ENCODE peak calls at places on chromosome 2, in seven cellular contexts. R is HepG2, Q is K562, L is HCT116, N is GM12878, E is H1, S is SK-N-SH. T is an unnamed sample.
A peak's percentile ranks its signal among the peaks of the same experiment; 100 is the strongest.

GRCh38 chr2:75224636-75225094 is 25.3 kb upstream of the TACR1 start:
- DNase-seq in R (no peak), Q (no peak), L (no peak), N (no peak), E (no peak), S (peak; percentile 28), T (no peak)

GRCh38 chr2:110167326-110167955 is 37.4 kb downstream of the NPHP1 start:
- DNase-seq in R (no peak), Q (no peak), L (no peak), N (no peak), E (no peak), S (no peak), T (no peak)

GRCh38 chr2:48607307-48608014 is 10.2 kb upstream of the GTF2A1L start:
- DNase-seq in R (no peak), Q (peak; percentile 17), L (peak; percentile 68), N (no peak), E (no peak), S (no peak), T (peak; percentile 26)

GRCh38 chr2:182672471-182673165 is 43.4 kb upstream of the DNAJC10 start:
- DNase-seq in R (no peak), Q (no peak), L (peak; percentile 23), N (no peak), E (no peak), S (no peak), T (no peak)

GRCh38 chr2:212997526-212998020 is 153.8 kb downstream of the IKZF2 start:
- DNase-seq in R (no peak), Q (no peak), L (no peak), N (no peak), E (no peak), S (no peak), T (no peak)

GRCh38 chr2:19488009-19488691 is 129.7 kb upstream of the OSR1 start:
- DNase-seq in R (peak; percentile 88), Q (no peak), L (peak; percentile 95), N (no peak), E (no peak), S (no peak), T (no peak)

GRCh38 chr2:72118386-72118785 is 29.3 kb downstream of the CYP26B1 start:
- DNase-seq in R (no peak), Q (no peak), L (no peak), N (no peak), E (no peak), S (no peak), T (no peak)

GRCh38 chr2:163657257-163657656 is 78.6 kb downstream of the FIGN start:
- DNase-seq in R (no peak), Q (no peak), L (no peak), N (no peak), E (no peak), S (no peak), T (no peak)

GRCh38 chr2:27711804-27712203 is 48.1 kb downstream of the SLC4A1AP start:
- DNase-seq in R (no peak), Q (no peak), L (no peak), N (no peak), E (no peak), S (no peak), T (no peak)

GRCh38 chr2:15842771-15843666 is 97.3 kb upstream of the MYCN start:
- DNase-seq in R (no peak), Q (no peak), L (no peak), N (no peak), E (no peak), S (peak; percentile 96), T (no peak)

GRCh38 chr2:158753561-158754302 is 41.4 kb upstream of the DAPL1 start:
- DNase-seq in R (peak; percentile 62), Q (peak; percentile 84), L (peak; percentile 48), N (no peak), E (peak; percentile 56), S (peak; percentile 71), T (peak; percentile 70)

GRCh38 chr2:110149330-110150220 is 34.0 kb upstream of the MALL start:
- DNase-seq in R (no peak), Q (no peak), L (peak; percentile 85), N (no peak), E (no peak), S (no peak), T (no peak)

GRCh38 chr2:41859615-41860014 is 188.2 kb upstream of the PKDCC start:
- DNase-seq in R (no peak), Q (no peak), L (no peak), N (no peak), E (no peak), S (no peak), T (no peak)

GRCh38 chr2:10184421-10184820 is 61.9 kb downstream of the RRM2 start:
- DNase-seq in R (no peak), Q (no peak), L (no peak), N (no peak), E (no peak), S (peak; percentile 27), T (no peak)

GRCh38 chr2:147098946-147099345 is 745.9 kb upstream of the ACVR2A start:
- DNase-seq in R (no peak), Q (no peak), L (no peak), N (no peak), E (no peak), S (no peak), T (no peak)

GRCh38 chr2:23617167-23617787 is 232.3 kb downstream of the KLHL29 start:
- DNase-seq in R (no peak), Q (no peak), L (no peak), N (no peak), E (no peak), S (no peak), T (no peak)

GRCh38 chr2:51535763-51536162 is 503.8 kb upstream of the NRXN1 start:
- DNase-seq in R (no peak), Q (no peak), L (no peak), N (no peak), E (no peak), S (no peak), T (no peak)

GRCh38 chr2:239275871-239276812 is 124.7 kb downstream of the HDAC4 start:
- DNase-seq in R (no peak), Q (peak; percentile 39), L (no peak), N (no peak), E (no peak), S (peak; percentile 90), T (no peak)

GRCh38 chr2:45588158-45588829 is 22.8 kb downstream of the SRBD1 start:
- DNase-seq in R (no peak), Q (no peak), L (no peak), N (no peak), E (no peak), S (no peak), T (no peak)

GRCh38 chr2:45583989-45584388 is 27.1 kb downstream of the SRBD1 start:
- DNase-seq in R (no peak), Q (no peak), L (no peak), N (no peak), E (no peak), S (no peak), T (no peak)

GRCh38 chr2:45582522-45582921 is 28.5 kb downstream of the SRBD1 start:
- DNase-seq in R (no peak), Q (no peak), L (no peak), N (no peak), E (no peak), S (no peak), T (no peak)

GRCh38 chr2:45586600-45586999 is 24.5 kb downstream of the SRBD1 start:
- DNase-seq in R (no peak), Q (no peak), L (no peak), N (no peak), E (no peak), S (no peak), T (no peak)

DNA sequence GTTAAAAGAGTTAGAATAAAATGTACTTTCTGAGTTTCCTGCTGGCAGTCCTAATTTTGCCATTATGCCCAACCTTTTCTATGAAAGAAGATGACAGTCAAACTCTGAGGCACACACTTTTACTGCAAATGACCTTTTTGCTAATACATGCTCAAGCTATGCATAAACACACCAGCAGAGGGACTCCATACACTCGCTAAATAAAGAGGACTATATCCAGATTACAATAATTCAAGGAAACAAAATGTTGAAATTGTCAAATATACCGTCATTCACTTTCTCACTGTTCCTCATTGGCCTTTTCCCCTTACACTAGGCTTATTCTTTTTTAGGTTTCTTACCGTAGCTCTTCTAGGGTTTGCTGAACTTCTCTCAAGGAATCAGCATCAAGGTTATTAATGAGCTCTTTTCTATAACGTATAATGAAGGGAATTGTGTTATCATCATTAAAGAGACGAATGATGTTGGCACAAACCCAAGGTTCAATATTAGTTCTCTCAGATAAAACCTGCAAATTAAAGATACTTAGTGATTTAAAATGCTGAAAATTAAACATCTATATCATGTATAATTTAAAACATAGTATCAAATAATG is 25.7 kb downstream of the SRBD1 start:
- DNase-seq in R (peak; percentile 50), Q (no peak), L (peak; percentile 26), N (no peak), E (no peak), S (peak; percentile 41), T (peak; percentile 2)
- TF ChIP-seq JUND in R (no peak), Q (no peak), L (no peak), N (no peak), E (no peak), S (no peak), T (no peak)

DNA sequence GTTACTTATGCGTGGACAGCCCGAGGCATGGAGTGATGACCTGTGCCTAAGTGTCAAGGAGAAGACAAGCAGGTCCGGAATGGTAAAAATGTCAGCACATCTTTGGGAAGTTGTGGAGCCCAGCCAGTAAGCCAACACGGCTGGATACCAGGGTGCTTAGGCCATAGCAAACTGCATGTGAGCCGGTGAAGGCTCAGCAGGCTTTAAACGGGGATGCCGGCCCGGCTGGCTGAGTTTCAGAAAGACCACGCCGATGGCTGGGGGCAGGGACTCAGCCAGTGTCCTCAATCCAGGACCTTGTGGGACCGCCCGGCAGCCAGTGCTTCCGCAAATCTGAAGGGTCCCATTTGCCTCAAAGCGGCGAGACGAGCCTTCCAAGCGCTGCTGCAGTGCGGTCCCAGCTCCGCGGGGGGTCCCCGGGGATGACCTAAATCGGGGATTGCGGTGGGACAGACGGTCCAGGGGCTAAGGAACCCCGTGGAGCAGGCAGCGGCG is 946 bp upstream of the AGAP1 start:
- DNase-seq in R (no peak), Q (no peak), L (no peak), N (no peak), E (peak; percentile 68), S (no peak), T (no peak)
- TF ChIP-seq JUND in R (no peak), Q (no peak), L (no peak), N (no peak), E (no peak), S (no peak), T (no peak)

GRCh38 chr2:131418625-131419024 is 54.7 kb upstream of the RAB6D start:
- DNase-seq in R (no peak), Q (no peak), L (no peak), N (no peak), E (no peak), S (no peak), T (no peak)
- TF ChIP-seq JUND in R (no peak), Q (no peak), L (no peak), N (no peak), E (no peak), S (no peak), T (no peak)

DNA sequence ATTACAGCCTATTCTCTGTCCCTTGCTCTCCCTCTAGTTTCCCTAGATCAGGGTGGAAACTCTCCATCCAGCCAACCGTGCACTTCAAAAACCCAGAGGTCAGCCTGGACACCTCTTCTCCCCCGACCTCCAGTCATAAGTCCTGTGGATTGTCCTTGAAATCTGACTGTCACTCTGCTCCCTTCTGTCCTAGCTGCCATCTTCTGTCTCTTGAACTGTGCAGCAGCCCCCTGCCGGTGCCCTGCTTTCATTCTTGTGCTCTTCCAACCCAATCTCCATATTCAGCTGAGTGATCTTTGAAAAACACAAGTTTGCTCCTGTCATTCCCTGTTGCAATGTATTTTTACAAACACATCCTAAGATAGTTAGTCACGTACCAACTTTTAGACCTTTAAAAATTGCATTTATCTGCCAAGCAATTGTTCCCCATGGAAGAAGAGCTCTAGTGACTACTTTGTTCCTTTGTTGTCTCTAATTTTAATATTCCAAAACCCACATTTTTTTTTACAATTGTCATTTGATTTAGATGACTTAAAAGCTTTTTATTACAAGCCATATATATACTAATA is 254.3 kb downstream of the CAMKMT start:
- DNase-seq in R (no peak), Q (no peak), L (no peak), N (no peak), E (no peak), S (no peak), T (no peak)
- TF ChIP-seq JUND in R (no peak), Q (no peak), L (no peak), N (no peak), E (no peak), S (no peak), T (no peak)